ENCODE peak calls at places on chromosomes 1 and 21, in six cellular contexts. U is AG10803; J is lower leg skin; C is Peyer's patch; Q is Jurkat, Clone E6-1; L is fibroblast of lung. Z is an unnamed sample.

GRCh38 chr1:63891211-63891610 is 117.4 kb downstream of the ROR1 start:
- DNase-seq in C (no peak), L (no peak), J (no peak), U (no peak), Q (no peak), Z (no peak)

GRCh38 chr1:39474810-39475209 is 16.6 kb upstream of the BMP8A start:
- DNase-seq in U (no peak), C (no peak), Q (no peak), L (no peak), J (no peak), Z (no peak)

GRCh38 chr1:67941746-67942145 is 108.5 kb upstream of the GNG12 start:
- DNase-seq in Q (no peak), C (no peak), U (peak; percentile 29), L (peak; percentile 28), J (no peak), Z (no peak)

GRCh38 chr1:51719146-51719545 is 102.3 kb downstream of the OSBPL9 start:
- DNase-seq in U (no peak), Q (no peak), C (no peak), J (no peak), L (no peak), Z (no peak)

GRCh38 chr1:6097117-6097595 is 51.5 kb downstream of the KCNAB2 start:
- DNase-seq in Q (no peak), U (no peak), L (no peak), J (no peak), C (no peak), Z (no peak)

GRCh38 chr1:12067900-12068821 is 5.1 kb downstream of the TNFRSF8 start:
- DNase-seq in J (no peak), U (peak; percentile 52), L (peak; percentile 52), C (no peak), Q (peak; percentile 70), Z (no peak)

GRCh38 chr1:208202333-208202987 is 41.7 kb downstream of the PLXNA2 start:
- DNase-seq in Q (no peak), L (no peak), U (no peak), J (no peak), C (no peak), Z (no peak)

GRCh38 chr1:153750026-153750995 is 22.5 kb downstream of the INTS3 start:
- DNase-seq in U (peak; percentile 23), L (no peak), Q (no peak), C (no peak), J (peak; percentile 66), Z (no peak)

GRCh38 chr1:117812868-117813511 is 116.4 kb downstream of the GDAP2 start:
- DNase-seq in C (no peak), J (no peak), U (peak; percentile 81), Q (no peak), L (peak; percentile 73), Z (no peak)

GRCh38 chr21:42461881-42462877 is 33.8 kb downstream of the RSPH1 start:
- DNase-seq in Q (peak; percentile 85), J (no peak), C (no peak), L (no peak), U (no peak), Z (no peak)

GRCh38 chr1:168719306-168720111 is 9.5 kb downstream of the DPT start:
- DNase-seq in Q (no peak), U (no peak), L (no peak), C (no peak), J (no peak), Z (peak; percentile 13)

GRCh38 chr1:6185635-6186382 is 5.7 kb upstream of the CHD5 start:
- DNase-seq in U (peak; percentile 42), L (peak; percentile 52), J (no peak), Q (peak; percentile 51), C (no peak), Z (no peak)

GRCh38 chr1:157095551-157095950 is 4.1 kb downstream of the ETV3L start:
- DNase-seq in C (no peak), L (no peak), U (no peak), Q (no peak), J (no peak), Z (no peak)

GRCh38 chr1:97332716-97333115 is 588.1 kb downstream of the DPYD start:
- DNase-seq in Q (no peak), U (peak; percentile 73), L (peak; percentile 79), C (no peak), J (no peak), Z (no peak)

GRCh38 chr1:229769006-229769405 is 143.0 kb downstream of the URB2 start:
- DNase-seq in C (no peak), Q (no peak), J (no peak), L (no peak), U (no peak), Z (no peak)

GRCh38 chr1:232306269-232306911 is 323.5 kb downstream of the SIPA1L2 start:
- DNase-seq in C (no peak), J (no peak), U (no peak), Q (no peak), L (no peak), Z (no peak)

GRCh38 chr1:101250656-101251272 is 13.9 kb downstream of the S1PR1 start:
- DNase-seq in L (no peak), U (no peak), J (no peak), C (no peak), Q (no peak), Z (no peak)
- H3K4me3 ChIP-seq in L (no peak overlapping the region), U (no peak overlapping the region), J (no peak overlapping the region), C (no peak overlapping the region), Q (no peak overlapping the region), Z (no peak overlapping the region)

GRCh38 chr1:217703326-217703725 is 72.2 kb downstream of the SPATA17 start:
- DNase-seq in Q (no peak), C (no peak), J (no peak), L (no peak), U (no peak), Z (no peak)
- H3K4me3 ChIP-seq in Q (no peak overlapping the region), C (no peak overlapping the region), J (no peak overlapping the region), L (no peak overlapping the region), U (no peak overlapping the region), Z (no peak overlapping the region)

DNA sequence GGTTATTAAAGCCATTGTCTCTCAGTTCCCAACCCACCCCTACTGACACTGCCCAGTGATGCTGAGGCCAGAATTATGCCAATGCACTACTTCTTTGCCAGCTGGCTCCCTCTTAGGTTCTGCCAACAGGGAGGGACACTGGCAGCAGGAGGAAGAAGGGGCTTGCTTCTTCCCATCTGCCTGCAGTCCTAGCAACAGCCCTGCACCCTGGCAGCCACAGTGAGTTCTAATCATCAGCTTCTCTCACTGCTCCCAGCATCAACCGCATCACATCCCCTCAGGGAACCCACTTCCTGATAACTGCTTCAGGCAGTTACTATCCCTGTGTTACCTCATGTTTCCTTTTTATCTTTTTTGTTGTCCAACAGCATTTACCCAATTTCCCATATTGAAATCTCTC is 86.2 kb downstream of the UBR4 start:
- DNase-seq in J (no peak), U (no peak), L (no peak), C (peak; percentile 43), Q (peak; percentile 74), Z (no peak)
- H3K4me3 ChIP-seq in J (no peak overlapping the region), U (no peak overlapping the region), L (no peak overlapping the region), C (no peak overlapping the region), Q (no peak overlapping the region), Z (no peak overlapping the region)

GRCh38 chr1:48450505-48450904 is 21.5 kb downstream of the SPATA6 start:
- DNase-seq in C (no peak), L (peak; percentile 23), Q (no peak), J (no peak), U (no peak), Z (no peak)
- H3K4me3 ChIP-seq in C (no peak overlapping the region), L (no peak overlapping the region), Q (no peak overlapping the region), J (no peak overlapping the region), U (no peak overlapping the region), Z (no peak overlapping the region)

Z was measured in Panc1.